ENCODE peak calls at places on chromosomes 1 and 21, in six cellular contexts. F, G, I, Z, Q and S are unnamed samples.

GRCh38 chr1:172238969-172239368 is 181.5 kb upstream of the C1orf105 start:
- DNase-seq in F (no peak), G (no peak), I (no peak), Z (no peak), Q (no peak), S (no peak)

GRCh38 chr1:84689514-84690396 is 506 bp downstream of the SSX2IP start:
- DNase-seq in F (peak), G (peak), I (peak), Z (peak), Q (peak), S (peak)

GRCh38 chr21:42056996-42057689 is 14.0 kb upstream of the UMODL1 start:
- DNase-seq in F (peak), G (no peak), I (peak), Z (peak), Q (no peak), S (no peak)

GRCh38 chr1:46599044-46599970 is 4.8 kb downstream of the MKNK1 start:
- DNase-seq in F (no peak), G (no peak), I (no peak), Z (no peak), Q (no peak), S (no peak)

GRCh38 chr1:192008281-192008825 is 149.9 kb upstream of the RGS18 start:
- DNase-seq in F (no peak), G (no peak), I (no peak), Z (no peak), Q (no peak), S (no peak)

GRCh38 chr1:210332233-210332632 is 3.5 kb downstream of the HHAT start:
- DNase-seq in F (no peak), G (no peak), I (no peak), Z (no peak), Q (no peak), S (no peak)

GRCh38 chr1:211944733-211945500 is 90.4 kb downstream of the INTS7 start:
- DNase-seq in F (no peak), G (peak), I (no peak), Z (peak), Q (no peak), S (no peak)

GRCh38 chr1:112783059-112783458 is 67.9 kb upstream of the PPM1J start:
- DNase-seq in F (no peak), G (no peak), I (no peak), Z (no peak), Q (no peak), S (no peak)

GRCh38 chr1:47758341-47759237 is 238.6 kb downstream of the TRABD2B start:
- DNase-seq in F (no peak), G (peak), I (peak), Z (no peak), Q (no peak), S (peak)

GRCh38 chr21:16145052-16145451 is 415.3 kb downstream of the USP25 start:
- DNase-seq in F (no peak), G (no peak), I (no peak), Z (no peak), Q (no peak), S (no peak)

GRCh38 chr1:4494558-4494957 is 159.9 kb upstream of the AJAP1 start:
- DNase-seq in F (no peak), G (peak), I (no peak), Z (no peak), Q (no peak), S (no peak)

GRCh38 chr1:221310180-221310579 is 430.9 kb downstream of the HLX start:
- DNase-seq in F (no peak), G (no peak), I (no peak), Z (no peak), Q (no peak), S (no peak)

GRCh38 chr1:185938396-185938795 is 204.2 kb downstream of the HMCN1 start:
- DNase-seq in F (no peak), G (no peak), I (no peak), Z (no peak), Q (no peak), S (no peak)

GRCh38 chr1:230868736-230869385 is 540 bp upstream of the C1orf198 start:
- DNase-seq in F (peak), G (peak), I (peak), Z (peak), Q (peak), S (no peak)

GRCh38 chr1:94143173-94143808 is 22.3 kb upstream of the ABCA4 start:
- DNase-seq in F (no peak), G (no peak), I (no peak), Z (no peak), Q (no peak), S (no peak)

GRCh38 chr21:32595431-32595830 is 10.1 kb upstream of the TCP10L start:
- DNase-seq in F (no peak), G (no peak), I (no peak), Z (no peak), Q (no peak), S (no peak)

GRCh38 chr1:18530567-18531502 is 50.1 kb downstream of the KLHDC7A start:
- DNase-seq in F (no peak), G (peak), I (no peak), Z (no peak), Q (peak), S (no peak)

GRCh38 chr1:211541715-211542477 is 37.1 kb downstream of the SLC30A1 start:
- DNase-seq in F (no peak), G (no peak), I (no peak), Z (no peak), Q (no peak), S (no peak)

GRCh38 chr1:59446257-59446901 is 149.5 kb downstream of the FGGY start:
- DNase-seq in F (no peak), G (no peak), I (no peak), Z (no peak), Q (no peak), S (no peak)

GRCh38 chr1:184867866-184868585 is 106.3 kb downstream of the NIBAN1 start:
- DNase-seq in F (no peak), G (no peak), I (no peak), Z (no peak), Q (no peak), S (no peak)

GRCh38 chr1:117128323-117129079 is 7.0 kb upstream of the TRIM45 start:
- DNase-seq in F (no peak), G (no peak), I (no peak), Z (no peak), Q (no peak), S (no peak)

GRCh38 chr1:156726549-156727226 is 1.6 kb upstream of the METTL25B start:
- DNase-seq in F (no peak), G (peak), I (peak), Z (no peak), Q (no peak), S (no peak)

GRCh38 chr1:179425186-179425585 is 59.4 kb downstream of the AXDND1 start:
- DNase-seq in F (no peak), G (no peak), I (no peak), Z (no peak), Q (no peak), S (no peak)

GRCh38 chr1:1349256-1350012 is at the start of gene DVL1:
- DNase-seq in F (peak), G (peak), I (peak), Z (peak), Q (no peak), S (no peak)

GRCh38 chr1:205438213-205439158 is 16.6 kb upstream of the LEMD1 start:
- DNase-seq in F (peak), G (no peak), I (peak), Z (peak), Q (no peak), S (no peak)

GRCh38 chr1:179448429-179449149 is 82.8 kb downstream of the AXDND1 start:
- DNase-seq in F (no peak), G (no peak), I (no peak), Z (no peak), Q (no peak), S (no peak)

GRCh38 chr1:109356959-109357358 is 40.8 kb downstream of the SORT1 start:
- DNase-seq in F (no peak), G (no peak), I (no peak), Z (no peak), Q (no peak), S (no peak)

GRCh38 chr1:116666090-116666489 is 1.4 kb downstream of the IGSF3 start:
- DNase-seq in F (no peak), G (no peak), I (no peak), Z (no peak), Q (no peak), S (no peak)

GRCh38 chr21:25240974-25241373 is 366.3 kb downstream of the MRPL39 start:
- DNase-seq in F (no peak), G (no peak), I (no peak), Z (no peak), Q (no peak), S (no peak)

GRCh38 chr1:245338485-245338877 is 183.7 kb downstream of the KIF26B start:
- DNase-seq in F (no peak), G (no peak), I (no peak), Z (no peak), Q (no peak), S (no peak)

GRCh38 chr1:185367218-185367617 is 50.2 kb upstream of the IVNS1ABP start:
- DNase-seq in F (no peak), G (no peak), I (no peak), Z (peak), Q (no peak), S (no peak)

GRCh38 chr1:183461350-183461749 is 10.9 kb upstream of the SMG7 start:
- DNase-seq in F (no peak), G (no peak), I (no peak), Z (no peak), Q (no peak), S (no peak)

GRCh38 chr1:77834771-77835334 is 53.6 kb upstream of the NEXN start:
- DNase-seq in F (no peak), G (no peak), I (peak), Z (no peak), Q (no peak), S (no peak)

GRCh38 chr1:27395441-27396195 is 3.2 kb downstream of the GPR3 start:
- DNase-seq in F (peak), G (peak), I (peak), Z (peak), Q (no peak), S (no peak)

GRCh38 chr1:151540982-151541377 is 871 bp downstream of the TUFT1 start:
- DNase-seq in F (no peak), G (peak), I (no peak), Z (no peak), Q (no peak), S (no peak)

GRCh38 chr1:108511764-108512163 is 48.1 kb upstream of the EEIG2 start:
- DNase-seq in F (no peak), G (no peak), I (no peak), Z (no peak), Q (no peak), S (no peak)

GRCh38 chr1:17780916-17781315 is 25.8 kb downstream of the ACTL8 start:
- DNase-seq in F (no peak), G (no peak), I (no peak), Z (no peak), Q (no peak), S (no peak)

GRCh38 chr1:27192039-27192529 is 37.2 kb upstream of the SLC9A1 start:
- DNase-seq in F (peak), G (no peak), I (no peak), Z (peak), Q (no peak), S (no peak)

GRCh38 chr1:209800984-209801834 is 4.7 kb downstream of the IRF6 start:
- DNase-seq in F (no peak), G (no peak), I (peak), Z (peak), Q (no peak), S (no peak)

DNA sequence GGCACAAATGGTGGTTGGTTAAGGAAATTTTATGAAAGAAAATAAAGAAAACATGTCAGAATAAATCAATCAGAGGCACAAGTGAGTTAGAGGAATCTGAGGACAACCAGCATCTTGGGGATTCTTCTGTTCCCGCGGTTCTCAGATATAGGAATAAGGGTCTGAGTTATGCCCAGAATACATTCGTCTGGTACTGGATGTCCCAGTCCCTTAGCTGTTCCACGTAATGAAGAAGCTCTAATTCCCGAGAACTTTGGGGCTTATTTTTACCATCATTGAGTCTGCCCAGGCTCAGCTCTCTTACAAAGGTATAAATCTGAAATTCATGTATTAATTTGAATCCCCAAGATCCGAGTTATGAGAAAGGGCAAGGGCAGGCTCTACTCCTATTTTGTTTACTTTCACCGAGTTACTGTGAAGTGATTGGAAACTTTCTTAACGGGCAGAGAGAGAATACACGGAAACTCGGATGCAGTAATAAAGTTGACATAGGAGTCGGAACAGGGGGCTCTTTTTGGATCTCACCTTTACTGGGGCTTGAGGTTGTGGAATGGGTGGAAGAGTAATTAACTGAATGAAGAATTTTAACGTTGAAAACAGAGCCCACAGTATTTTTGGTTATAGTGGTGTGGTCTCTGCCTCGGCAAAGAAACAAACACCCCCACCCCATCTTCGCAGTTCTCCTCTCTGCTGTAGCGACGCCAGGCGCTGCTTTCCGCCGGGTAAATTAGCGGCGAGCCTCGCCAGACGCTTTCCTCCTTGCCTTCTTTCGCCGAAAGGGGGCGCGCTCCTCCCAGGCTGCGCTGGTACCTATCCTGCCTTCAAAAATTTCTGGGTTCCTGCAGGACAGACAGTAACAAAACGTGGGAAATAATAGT is 7.1 kb downstream of the PRRX1 start:
- DNase-seq in F (peak), G (peak), I (peak), Z (no peak), Q (no peak), S (no peak)
- TF ChIP-seq CTCF in F (peak), G (peak), I (peak), Z (peak), Q (peak), S (peak)

GRCh38 chr1:193786996-193787546 is 600.7 kb upstream of the B3GALT2 start:
- DNase-seq in F (no peak), G (no peak), I (no peak), Z (no peak), Q (no peak), S (no peak)
- TF ChIP-seq CTCF in F (peak), G (no peak), I (no peak), Z (no peak), Q (no peak), S (no peak)

DNA sequence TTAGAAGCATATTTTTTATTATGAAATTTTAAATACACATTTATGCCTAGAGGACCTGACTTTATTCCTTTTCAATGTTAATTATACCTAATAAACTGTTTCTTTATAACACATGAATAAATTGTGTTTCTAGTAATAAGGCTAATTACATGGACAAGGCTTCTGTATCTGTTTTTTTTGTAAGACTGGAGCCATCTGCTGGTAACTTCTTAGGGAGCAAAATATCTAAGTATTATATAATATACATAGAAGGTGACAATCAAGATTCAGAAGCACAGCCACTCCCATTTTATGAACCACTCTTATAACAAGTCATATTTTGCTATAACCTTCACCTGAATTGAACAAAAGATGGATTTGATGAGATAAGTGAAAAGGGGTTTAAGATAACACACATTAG is 84.2 kb downstream of the LBR start:
- DNase-seq in F (no peak), G (no peak), I (no peak), Z (no peak), Q (no peak), S (no peak)
- TF ChIP-seq CTCF in F (no peak), G (peak), I (no peak), Z (peak), Q (no peak), S (peak)

GRCh38 chr1:52368383-52369172 is 2.6 kb upstream of the CC2D1B start:
- DNase-seq in F (peak), G (peak), I (no peak), Z (peak), Q (no peak), S (no peak)
- TF ChIP-seq CTCF in F (no peak), G (peak), I (no peak), Z (peak), Q (no peak), S (peak)

GRCh38 chr1:9025474-9025873 is 749 bp downstream of the SLC2A7 start:
- DNase-seq in F (no peak), G (no peak), I (no peak), Z (no peak), Q (no peak), S (no peak)

GRCh38 chr1:9028921-9029715 is 2.9 kb upstream of the SLC2A7 start:
- DNase-seq in F (no peak), G (no peak), I (no peak), Z (no peak), Q (no peak), S (no peak)

GRCh38 chr1:9027307-9027706 is 1.1 kb upstream of the SLC2A7 start:
- DNase-seq in F (no peak), G (no peak), I (no peak), Z (no peak), Q (no peak), S (no peak)

GRCh38 chr1:9022773-9023172 is 3.5 kb downstream of the SLC2A7 start:
- DNase-seq in F (no peak), G (no peak), I (no peak), Z (no peak), Q (no peak), S (no peak)

GRCh38 chr1:9024837-9025236 is 1.4 kb downstream of the SLC2A7 start:
- DNase-seq in F (no peak), G (no peak), I (no peak), Z (no peak), Q (no peak), S (no peak)
- TF ChIP-seq CTCF in F (no peak), G (no peak), I (no peak), Z (no peak), Q (no peak), S (no peak)

GRCh38 chr1:54365847-54366246 is 40.3 kb downstream of the SSBP3 start:
- DNase-seq in F (no peak), G (no peak), I (no peak), Z (no peak), Q (no peak), S (no peak)
- TF ChIP-seq CTCF in F (no peak), G (no peak), I (no peak), Z (no peak), Q (no peak), S (no peak)

DNA sequence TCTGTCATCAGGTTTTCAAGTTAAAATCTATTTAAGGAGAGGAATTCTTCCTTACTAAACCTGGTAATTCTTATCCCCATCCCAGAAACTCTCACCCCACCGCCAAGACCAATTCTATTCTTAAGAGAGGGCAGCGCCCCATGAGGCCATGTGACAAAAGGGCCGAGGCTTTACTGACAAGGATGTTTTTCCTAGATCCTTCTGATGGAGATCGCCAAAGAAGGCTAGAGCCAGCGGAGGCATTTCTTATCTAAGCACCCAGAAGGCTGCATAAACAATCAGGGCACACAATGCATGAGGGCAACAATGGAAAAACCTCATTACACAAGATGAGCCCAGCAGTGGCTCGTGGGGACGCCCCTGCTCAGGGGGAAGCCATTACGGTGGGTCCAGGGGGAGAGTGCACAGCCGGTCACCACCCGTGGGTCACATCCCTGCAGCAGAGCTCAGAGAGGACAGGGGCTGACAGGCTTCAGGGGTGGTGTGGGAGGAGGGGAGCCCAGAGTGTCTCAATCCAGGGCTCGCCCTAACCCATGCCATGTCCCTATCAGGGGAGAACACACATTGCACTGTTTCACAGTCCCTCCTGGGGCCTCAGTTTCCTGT is 88.7 kb downstream of the ITPKB start:
- DNase-seq in F (peak), G (no peak), I (no peak), Z (no peak), Q (no peak), S (no peak)
- TF ChIP-seq CTCF in F (no peak), G (peak), I (no peak), Z (no peak), Q (no peak), S (peak)

GRCh38 chr1:8671313-8671917 is 146.0 kb downstream of the RERE start:
- DNase-seq in F (no peak), G (no peak), I (peak), Z (no peak), Q (no peak), S (no peak)
- TF ChIP-seq CTCF in F (peak), G (peak), I (peak), Z (peak), Q (peak), S (peak)

DNA sequence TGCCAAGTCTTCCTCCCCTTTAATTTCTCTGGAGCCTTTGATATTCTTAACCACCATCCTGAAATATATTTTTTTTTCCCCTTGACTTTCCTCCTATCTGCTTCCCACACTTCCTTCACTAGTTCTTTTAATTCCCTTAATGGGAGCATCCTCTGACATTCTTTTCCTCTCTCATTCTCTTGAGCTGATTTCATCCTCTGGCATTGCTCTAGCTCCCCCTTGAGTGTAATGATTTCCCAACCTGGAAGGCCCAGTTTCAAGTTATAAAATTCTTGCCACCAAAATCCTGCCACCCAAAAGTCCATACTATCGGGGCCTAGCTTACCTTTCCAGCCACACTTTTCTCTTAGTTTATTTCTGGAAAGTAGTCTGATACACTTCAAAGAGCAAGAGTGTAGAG is 39.5 kb upstream of the UBE2U start:
- DNase-seq in F (no peak), G (no peak), I (no peak), Z (no peak), Q (no peak), S (no peak)
- TF ChIP-seq CTCF in F (no peak), G (peak), I (peak), Z (peak), Q (no peak), S (peak)